ENCODE peak calls at places on chromosomes 1 and 21, in seven cellular contexts. One of them, this sample, is unnamed.

GRCh38 chr1:12230549-12231275 is 882 bp downstream of the VPS13D start:
- DNase-seq in psoas muscle: peak; percentile 86
- DNase-seq in naive thymus-derived CD8-positive, alpha-beta T cell: no peak
- DNase-seq in fibroblast of mammary gland: no peak
- DNase-seq in iris pigment epithelial cell: peak; percentile 17
- DNase-seq in MM.1S: no peak
- DNase-seq in neural progenitor cell: peak; percentile 46
- DNase-seq in this sample: no peak

GRCh38 chr1:113930499-113931161 is 1.5 kb downstream of the HIPK1 start:
- DNase-seq in MM.1S: peak; percentile 37
- DNase-seq in psoas muscle: no peak
- DNase-seq in fibroblast of mammary gland: peak; percentile 62
- DNase-seq in neural progenitor cell: peak; percentile 62
- DNase-seq in naive thymus-derived CD8-positive, alpha-beta T cell: peak; percentile 50
- DNase-seq in iris pigment epithelial cell: peak; percentile 83
- DNase-seq in this sample: peak; percentile 35

GRCh38 chr1:205811660-205812059 is 1.3 kb downstream of the SLC41A1 start:
- DNase-seq in fibroblast of mammary gland: no peak
- DNase-seq in psoas muscle: peak; percentile 77
- DNase-seq in MM.1S: no peak
- DNase-seq in neural progenitor cell: no peak
- DNase-seq in naive thymus-derived CD8-positive, alpha-beta T cell: no peak
- DNase-seq in iris pigment epithelial cell: peak; percentile 13
- DNase-seq in this sample: no peak

GRCh38 chr1:45334308-45335245 is 5.4 kb upstream of the TOE1 start:
- DNase-seq in MM.1S: no peak
- DNase-seq in iris pigment epithelial cell: no peak
- DNase-seq in psoas muscle: no peak
- DNase-seq in naive thymus-derived CD8-positive, alpha-beta T cell: no peak
- DNase-seq in neural progenitor cell: peak; percentile 41
- DNase-seq in fibroblast of mammary gland: no peak
- DNase-seq in this sample: no peak

GRCh38 chr1:175865041-175865766 is 121.8 kb upstream of the TNR start:
- DNase-seq in MM.1S: no peak
- DNase-seq in naive thymus-derived CD8-positive, alpha-beta T cell: no peak
- DNase-seq in psoas muscle: no peak
- DNase-seq in iris pigment epithelial cell: no peak
- DNase-seq in neural progenitor cell: peak; percentile 40
- DNase-seq in fibroblast of mammary gland: no peak
- DNase-seq in this sample: no peak

GRCh38 chr21:39562791-39563770 is 49.7 kb upstream of the B3GALT5 start:
- DNase-seq in fibroblast of mammary gland: no peak
- DNase-seq in neural progenitor cell: no peak
- DNase-seq in psoas muscle: no peak
- DNase-seq in MM.1S: no peak
- DNase-seq in naive thymus-derived CD8-positive, alpha-beta T cell: no peak
- DNase-seq in iris pigment epithelial cell: no peak
- DNase-seq in this sample: no peak

GRCh38 chr1:107454786-107455185 is 313.9 kb downstream of the NTNG1 start:
- DNase-seq in iris pigment epithelial cell: no peak
- DNase-seq in fibroblast of mammary gland: no peak
- DNase-seq in naive thymus-derived CD8-positive, alpha-beta T cell: no peak
- DNase-seq in neural progenitor cell: no peak
- DNase-seq in psoas muscle: no peak
- DNase-seq in MM.1S: no peak
- DNase-seq in this sample: no peak

GRCh38 chr21:34836103-34836932 is 167.5 kb downstream of the CLIC6 start:
- DNase-seq in MM.1S: no peak
- DNase-seq in fibroblast of mammary gland: peak; percentile 100
- DNase-seq in psoas muscle: peak; percentile 85
- DNase-seq in naive thymus-derived CD8-positive, alpha-beta T cell: no peak
- DNase-seq in neural progenitor cell: no peak
- DNase-seq in iris pigment epithelial cell: peak; percentile 100
- DNase-seq in this sample: no peak

GRCh38 chr1:228860911-228861829 is 125.9 kb downstream of the RHOU start:
- DNase-seq in neural progenitor cell: no peak
- DNase-seq in MM.1S: no peak
- DNase-seq in iris pigment epithelial cell: peak; percentile 89
- DNase-seq in psoas muscle: no peak
- DNase-seq in naive thymus-derived CD8-positive, alpha-beta T cell: no peak
- DNase-seq in fibroblast of mammary gland: peak; percentile 83
- DNase-seq in this sample: no peak

GRCh38 chr1:167175901-167176300 is 44.8 kb upstream of the POU2F1 start:
- DNase-seq in neural progenitor cell: no peak
- DNase-seq in iris pigment epithelial cell: peak; percentile 25
- DNase-seq in psoas muscle: no peak
- DNase-seq in naive thymus-derived CD8-positive, alpha-beta T cell: no peak
- DNase-seq in fibroblast of mammary gland: peak; percentile 30
- DNase-seq in MM.1S: no peak
- DNase-seq in this sample: no peak

GRCh38 chr1:242712248-242712647 is 187.8 kb upstream of the PLD5 start:
- DNase-seq in naive thymus-derived CD8-positive, alpha-beta T cell: no peak
- DNase-seq in neural progenitor cell: no peak
- DNase-seq in psoas muscle: no peak
- DNase-seq in fibroblast of mammary gland: no peak
- DNase-seq in MM.1S: no peak
- DNase-seq in iris pigment epithelial cell: no peak
- DNase-seq in this sample: no peak

GRCh38 chr21:34037009-34037408 is 36.4 kb upstream of the MRPS6 start:
- DNase-seq in MM.1S: no peak
- DNase-seq in neural progenitor cell: no peak
- DNase-seq in naive thymus-derived CD8-positive, alpha-beta T cell: no peak
- DNase-seq in fibroblast of mammary gland: no peak
- DNase-seq in iris pigment epithelial cell: no peak
- DNase-seq in psoas muscle: no peak
- DNase-seq in this sample: no peak

GRCh38 chr1:5567839-5568238 is 424.4 kb downstream of the NPHP4 start:
- DNase-seq in fibroblast of mammary gland: no peak
- DNase-seq in iris pigment epithelial cell: no peak
- DNase-seq in naive thymus-derived CD8-positive, alpha-beta T cell: no peak
- DNase-seq in MM.1S: no peak
- DNase-seq in neural progenitor cell: no peak
- DNase-seq in psoas muscle: no peak
- DNase-seq in this sample: no peak

GRCh38 chr1:226645279-226645976 is 93.7 kb downstream of the ITPKB start:
- DNase-seq in iris pigment epithelial cell: no peak
- DNase-seq in neural progenitor cell: no peak
- DNase-seq in MM.1S: no peak
- DNase-seq in fibroblast of mammary gland: no peak
- DNase-seq in psoas muscle: peak; percentile 32
- DNase-seq in naive thymus-derived CD8-positive, alpha-beta T cell: no peak
- DNase-seq in this sample: no peak

GRCh38 chr1:218591966-218592365 is 246.8 kb downstream of the TGFB2 start:
- DNase-seq in iris pigment epithelial cell: no peak
- DNase-seq in MM.1S: no peak
- DNase-seq in psoas muscle: no peak
- DNase-seq in neural progenitor cell: no peak
- DNase-seq in fibroblast of mammary gland: no peak
- DNase-seq in naive thymus-derived CD8-positive, alpha-beta T cell: no peak
- DNase-seq in this sample: no peak

GRCh38 chr1:160007577-160008200 is 24.1 kb downstream of the PIGM start:
- DNase-seq in psoas muscle: no peak
- DNase-seq in neural progenitor cell: peak; percentile 70
- DNase-seq in iris pigment epithelial cell: peak; percentile 14
- DNase-seq in MM.1S: peak; percentile 38
- DNase-seq in fibroblast of mammary gland: peak; percentile 38
- DNase-seq in naive thymus-derived CD8-positive, alpha-beta T cell: no peak
- DNase-seq in this sample: no peak